ENCODE peak calls at places on chromosomes 16 and 17, in seven cellular contexts. P, N, B, E, O, S and A are unnamed samples.

GRCh38 chr17:385195-385835 is 32.7 kb upstream of the RPH3AL start:
- DNase-seq in P (no peak), N (peak; percentile 81), B (peak; percentile 79), E (peak; percentile 75), O (peak; percentile 53), S (peak; percentile 79), A (no peak)

GRCh38 chr17:4939554-4939803 is 367 bp downstream of the SLC25A11 start:
- DNase-seq in P (no peak), N (no peak), B (peak; percentile 44), E (no peak), O (no peak), S (peak; percentile 78), A (no peak)

GRCh38 chr16:4744758-4745569 is 10.6 kb downstream of the DNAAF8 start:
- DNase-seq in P (no peak), N (no peak), B (no peak), E (no peak), O (no peak), S (no peak), A (no peak)

GRCh38 chr17:83195330-83196087 is 116.1 kb downstream of the METRNL start:
- DNase-seq in P (no peak), N (no peak), B (peak; percentile 60), E (peak; percentile 52), O (no peak), S (peak; percentile 72), A (peak; percentile 58)

GRCh38 chr16:1612320-1613111 is at the start of gene CRAMP1:
- DNase-seq in P (no peak), N (no peak), B (no peak), E (no peak), O (peak; percentile 38), S (no peak), A (no peak)

GRCh38 chr17:3475155-3475808 is 515 bp upstream of the ASPA start:
- DNase-seq in P (no peak), N (no peak), B (no peak), E (no peak), O (no peak), S (no peak), A (no peak)

GRCh38 chr17:57782051-57782490 is 37.0 kb upstream of the CCDC182 start:
- DNase-seq in P (no peak), N (peak; percentile 37), B (no peak), E (peak; percentile 40), O (no peak), S (no peak), A (no peak)

GRCh38 chr17:47267354-47267828 is 13.8 kb downstream of the ITGB3 start:
- DNase-seq in P (no peak), N (no peak), B (no peak), E (no peak), O (no peak), S (no peak), A (no peak)

GRCh38 chr17:57228921-57229320 is 27.4 kb upstream of the MSI2 start:
- DNase-seq in P (no peak), N (no peak), B (no peak), E (no peak), O (no peak), S (no peak), A (no peak)

GRCh38 chr16:31452631-31453106 is 6.6 kb upstream of the ARMC5 start:
- DNase-seq in P (no peak), N (no peak), B (no peak), E (no peak), O (no peak), S (no peak), A (no peak)

GRCh38 chr16:46885960-46886763 is 2.0 kb downstream of the GPT2 start:
- DNase-seq in P (no peak), N (no peak), B (no peak), E (no peak), O (no peak), S (peak; percentile 40), A (no peak)

GRCh38 chr17:73757324-73757942 is 113.2 kb upstream of the SDK2 start:
- DNase-seq in P (no peak), N (no peak), B (no peak), E (no peak), O (no peak), S (no peak), A (no peak)

GRCh38 chr17:7626307-7626706 is 1.3 kb downstream of the SAT2 start:
- DNase-seq in P (no peak), N (peak; percentile 17), B (no peak), E (peak; percentile 38), O (no peak), S (no peak), A (no peak)

GRCh38 chr16:74751658-74752057 is 23.0 kb downstream of the FA2H start:
- DNase-seq in P (no peak), N (no peak), B (no peak), E (no peak), O (no peak), S (no peak), A (no peak)

GRCh38 chr17:61700252-61700651 is 109.2 kb upstream of the NACA2 start:
- DNase-seq in P (no peak), N (no peak), B (no peak), E (no peak), O (no peak), S (no peak), A (no peak)

GRCh38 chr16:49441366-49441780 is 67.8 kb downstream of the C16orf78 start:
- DNase-seq in P (no peak), N (peak; percentile 77), B (peak; percentile 33), E (peak; percentile 75), O (no peak), S (no peak), A (peak; percentile 47)

GRCh38 chr17:63998721-63999679 is 849 bp downstream of the PRR29 start:
- DNase-seq in P (no peak), N (no peak), B (no peak), E (no peak), O (no peak), S (no peak), A (no peak)

GRCh38 chr16:17470871-17471744 is at the start of gene XYLT1:
- DNase-seq in P (peak; percentile 75), N (peak; percentile 53), B (peak; percentile 51), E (peak; percentile 41), O (peak; percentile 25), S (peak; percentile 68), A (peak; percentile 55)

GRCh38 chr16:31130899-31131298 is 4.6 kb downstream of the PRSS8 start:
- DNase-seq in P (no peak), N (no peak), B (no peak), E (no peak), O (no peak), S (peak; percentile 94), A (peak; percentile 95)

GRCh38 chr17:82670661-82671060 is 22.4 kb upstream of the WDR45B start:
- DNase-seq in P (no peak), N (no peak), B (no peak), E (no peak), O (no peak), S (no peak), A (no peak)

GRCh38 chr16:78596996-78597422 is 497.6 kb downstream of the WWOX start:
- DNase-seq in P (no peak), N (no peak), B (no peak), E (no peak), O (no peak), S (no peak), A (no peak)

GRCh38 chr16:47903470-47903869 is 252.3 kb downstream of the ABCC12 start:
- DNase-seq in P (no peak), N (no peak), B (no peak), E (no peak), O (no peak), S (no peak), A (no peak)

GRCh38 chr16:67857547-67858233 is 10.2 kb upstream of the CENPT start:
- DNase-seq in P (no peak), N (peak; percentile 79), B (peak; percentile 61), E (peak; percentile 69), O (peak; percentile 96), S (peak; percentile 84), A (peak; percentile 84)

GRCh38 chr16:4142268-4142667 is 26.0 kb upstream of the ADCY9 start:
- DNase-seq in P (no peak), N (no peak), B (no peak), E (no peak), O (no peak), S (no peak), A (no peak)

GRCh38 chr17:58317421-58318064 is 11.1 kb downstream of the TSPOAP1 start:
- DNase-seq in P (peak; percentile 47), N (no peak), B (no peak), E (peak; percentile 23), O (peak; percentile 92), S (peak; percentile 60), A (peak; percentile 45)

GRCh38 chr17:69123626-69124025 is 18.1 kb downstream of the ABCA6 start:
- DNase-seq in P (no peak), N (no peak), B (no peak), E (no peak), O (no peak), S (no peak), A (no peak)

GRCh38 chr16:47244206-47244605 is 100.5 kb upstream of the NETO2 start:
- DNase-seq in P (no peak), N (no peak), B (no peak), E (no peak), O (no peak), S (no peak), A (no peak)

GRCh38 chr17:76179496-76180467 is 38.7 kb upstream of the FOXJ1 start:
- DNase-seq in P (no peak), N (no peak), B (no peak), E (no peak), O (no peak), S (no peak), A (no peak)

GRCh38 chr17:75227729-75228128 is 22.2 kb downstream of the NUP85 start:
- DNase-seq in P (no peak), N (no peak), B (no peak), E (no peak), O (no peak), S (no peak), A (no peak)

GRCh38 chr16:84907575-84907974 is 87.8 kb downstream of the CRISPLD2 start:
- DNase-seq in P (no peak), N (no peak), B (no peak), E (peak; percentile 49), O (no peak), S (no peak), A (peak; percentile 68)
- TF ChIP-seq CTCF in P (no peak), N (no peak), B (peak; percentile 7), E (peak; percentile 8), O (no peak), S (no peak), A (peak; percentile 28)

DNA sequence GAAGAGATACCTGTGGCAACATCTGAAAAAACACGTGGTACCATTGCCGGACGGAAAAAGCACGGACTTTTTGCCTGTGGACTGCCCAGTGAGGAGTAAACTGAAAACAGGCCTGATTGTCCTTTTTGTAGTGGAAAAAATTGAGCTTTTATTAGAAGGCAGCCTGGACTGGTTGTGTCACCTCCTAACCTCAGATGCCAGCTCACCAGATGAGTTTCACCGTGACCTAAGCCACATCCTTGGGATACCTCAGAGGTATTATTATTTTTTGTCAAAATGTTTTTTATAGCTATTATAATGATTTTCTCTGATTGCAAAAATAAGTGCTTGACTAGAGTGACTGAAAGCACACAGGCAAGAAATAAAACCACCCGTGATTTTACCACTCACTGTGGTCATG is 34.9 kb downstream of the RNF213 start:
- DNase-seq in P (no peak), N (no peak), B (no peak), E (no peak), O (no peak), S (no peak), A (no peak)
- H3K27ac ChIP-seq in P (no peak overlapping the region), N (no peak overlapping the region), B (no peak overlapping the region), E (no peak overlapping the region), O (no peak overlapping the region), S (no peak overlapping the region), A (no peak overlapping the region)

GRCh38 chr16:88532434-88533241 is 37.6 kb upstream of the ZC3H18 start:
- DNase-seq in P (no peak), N (no peak), B (no peak), E (no peak), O (no peak), S (no peak), A (no peak)
- H3K4me3 ChIP-seq in P (peak overlapping the region; percentile 66), N (peak overlapping the region; percentile 47), B (peak overlapping the region; percentile 78), E (peak overlapping the region; percentile 42), O (no peak overlapping the region), S (peak overlapping the region; percentile 43), A (peak overlapping the region; percentile 43)

GRCh38 chr17:46194393-46195216 is 1.4 kb upstream of the KANSL1 start:
- DNase-seq in P (no peak), N (no peak), B (no peak), E (no peak), O (peak; percentile 84), S (no peak), A (no peak)
- TF ChIP-seq CTCF in P (peak; percentile 52), N (peak; percentile 66), B (peak; percentile 44), E (peak; percentile 47), O (peak; percentile 91), S (peak; percentile 48), A (no peak)